ENCODE peak calls at places on chromosomes 2 and 18, in five cellular contexts. S, I, R, M and E are unnamed samples. For H3K9me3, the result is how much of the 10 kb centered on the place peaks cover.

GRCh38 chr2:150495993-150496627 is 8.6 kb upstream of the RND3 start:
- DNase-seq in S (peak), I (peak), R (no peak), M (no peak), E (no peak)

GRCh38 chr2:118856330-118856977 is 9.0 kb upstream of the EN1 start:
- DNase-seq in S (no peak), I (no peak), R (no peak), M (no peak), E (no peak)

GRCh38 chr18:23131693-23132319 is 3.5 kb upstream of the CABLES1 start:
- DNase-seq in S (peak), I (peak), R (no peak), M (no peak), E (peak)

GRCh38 chr2:231925303-231926179 is 655 bp downstream of the NPPC start:
- DNase-seq in S (peak), I (peak), R (peak), M (no peak), E (peak)

GRCh38 chr2:24238158-24238557 is 63.3 kb downstream of the FAM228A start:
- DNase-seq in S (peak), I (no peak), R (no peak), M (no peak), E (no peak)

GRCh38 chr2:163681765-163682164 is 54.0 kb downstream of the FIGN start:
- DNase-seq in S (peak), I (peak), R (no peak), M (no peak), E (no peak)

GRCh38 chr2:43178602-43179542 is 47.5 kb downstream of the ZFP36L2 start:
- DNase-seq in S (peak), I (peak), R (peak), M (no peak), E (no peak)

GRCh38 chr18:267380-267687 is 513 bp downstream of the THOC1 start:
- DNase-seq in S (no peak), I (no peak), R (no peak), M (no peak), E (no peak)

GRCh38 chr2:183070942-183071844 is 7.4 kb upstream of the DUSP19 start:
- DNase-seq in S (peak), I (peak), R (no peak), M (no peak), E (no peak)

GRCh38 chr2:119469661-119470297 is 38.1 kb downstream of the TMEM37 start:
- DNase-seq in S (no peak), I (no peak), R (no peak), M (no peak), E (no peak)

GRCh38 chr2:213232649-213233437 is 51.4 kb upstream of the SPAG16 start:
- DNase-seq in S (no peak), I (no peak), R (no peak), M (no peak), E (no peak)

GRCh38 chr18:22113144-22113813 is 56.1 kb upstream of the GATA6 start:
- DNase-seq in S (no peak), I (no peak), R (peak), M (no peak), E (no peak)

GRCh38 chr18:77059294-77059916 is 73.2 kb downstream of the MBP start:
- DNase-seq in S (peak), I (peak), R (no peak), M (no peak), E (no peak)

GRCh38 chr2:223585691-223586090 is 16.5 kb downstream of the SCG2 start:
- DNase-seq in S (no peak), I (peak), R (no peak), M (no peak), E (no peak)

GRCh38 chr18:30597202-30597601 is 445.3 kb downstream of the DSC3 start:
- DNase-seq in S (no peak), I (no peak), R (no peak), M (no peak), E (no peak)

GRCh38 chr2:49827366-49827765 is 673.1 kb upstream of the FSHR start:
- DNase-seq in S (no peak), I (no peak), R (no peak), M (no peak), E (no peak)

GRCh38 chr2:207765541-207765940 is 4.2 kb downstream of the FZD5 start:
- DNase-seq in S (no peak), I (no peak), R (no peak), M (no peak), E (no peak)

GRCh38 chr2:157990173-157990572 is 111.5 kb upstream of the UPP2 start:
- DNase-seq in S (no peak), I (no peak), R (no peak), M (no peak), E (no peak)

GRCh38 chr2:98698896-98699295 is 32.0 kb downstream of the MGAT4A start:
- DNase-seq in S (no peak), I (no peak), R (no peak), M (no peak), E (no peak)

GRCh38 chr18:3055861-3056260 is 42.9 kb upstream of the LPIN2 start:
- DNase-seq in S (no peak), I (no peak), R (no peak), M (no peak), E (no peak)

GRCh38 chr2:238299803-238300202 is 11.4 kb upstream of the PER2 start:
- DNase-seq in S (no peak), I (no peak), R (no peak), M (no peak), E (no peak)

GRCh38 chr2:99101697-99102096 is 39.8 kb upstream of the C2orf15 start:
- DNase-seq in S (no peak), I (peak), R (no peak), M (no peak), E (no peak)

GRCh38 chr2:232085179-232085578 is 123.7 kb downstream of the DIS3L2 start:
- DNase-seq in S (no peak), I (no peak), R (no peak), M (no peak), E (no peak)

GRCh38 chr2:3256655-3257054 is 121.0 kb downstream of the EIPR1 start:
- DNase-seq in S (no peak), I (no peak), R (no peak), M (no peak), E (no peak)

GRCh38 chr18:78926243-78926615 is 53.4 kb upstream of the SALL3 start:
- DNase-seq in S (no peak), I (no peak), R (no peak), M (no peak), E (no peak)
- H3K9me3 ChIP-seq in S (under half), I (under half), R (under half), M (under half), E (under half)

GRCh38 chr2:63300835-63301234 is 250.2 kb downstream of the OTX1 start:
- DNase-seq in S (no peak), I (no peak), R (no peak), M (no peak), E (no peak)
- H3K9me3 ChIP-seq in S (under half), I (under half), R (under half), M (under half), E (under half)

GRCh38 chr2:16059393-16060016 is 119.2 kb downstream of the MYCN start:
- DNase-seq in S (no peak), I (no peak), R (no peak), M (no peak), E (no peak)

GRCh38 chr2:16058747-16059358 is 118.5 kb downstream of the MYCN start:
- DNase-seq in S (no peak), I (no peak), R (no peak), M (no peak), E (no peak)

GRCh38 chr2:16061406-16062217 is 121.3 kb downstream of the MYCN start:
- DNase-seq in S (no peak), I (no peak), R (no peak), M (no peak), E (no peak)

GRCh38 chr2:16060936-16061338 is 120.6 kb downstream of the MYCN start:
- DNase-seq in S (no peak), I (no peak), R (no peak), M (no peak), E (no peak)

GRCh38 chr2:16060125-16060935 is 120.0 kb downstream of the MYCN start:
- DNase-seq in S (no peak), I (no peak), R (no peak), M (no peak), E (no peak)
- H3K9me3 ChIP-seq in S (under half), I (under half), R (under half), M (under half), E (under half)

GRCh38 chr18:80026363-80026762 is 7.9 kb upstream of the RBFA start:
- DNase-seq in S (no peak), I (no peak), R (no peak), M (no peak), E (no peak)

GRCh38 chr18:80023173-80023572 is 11.1 kb upstream of the RBFA start:
- DNase-seq in S (no peak), I (no peak), R (no peak), M (no peak), E (no peak)

GRCh38 chr18:80022613-80023012 is 11.6 kb upstream of the RBFA start:
- DNase-seq in S (peak), I (peak), R (no peak), M (no peak), E (no peak)
- H3K9me3 ChIP-seq in S (under half), I (under half), R (under half), M (under half), E (under half)

GRCh38 chr2:8558096-8558495 is 123.8 kb upstream of the ID2 start:
- DNase-seq in S (no peak), I (no peak), R (no peak), M (no peak), E (no peak)

GRCh38 chr2:8552264-8552913 is 129.5 kb upstream of the ID2 start:
- DNase-seq in S (no peak), I (no peak), R (no peak), M (no peak), E (no peak)

GRCh38 chr2:8554296-8554806 is 127.5 kb upstream of the ID2 start:
- DNase-seq in S (no peak), I (no peak), R (no peak), M (no peak), E (no peak)

GRCh38 chr2:8553643-8554042 is 128.2 kb upstream of the ID2 start:
- DNase-seq in S (no peak), I (no peak), R (no peak), M (no peak), E (no peak)

GRCh38 chr2:8555543-8555942 is 126.3 kb upstream of the ID2 start:
- DNase-seq in S (no peak), I (no peak), R (no peak), M (no peak), E (no peak)
- H3K9me3 ChIP-seq in S (under half), I (under half), R (under half), M (under half), E (under half)

GRCh38 chr2:89820248-89820647 is 1128.8 kb downstream of the RPIA start:
- DNase-seq in S (no peak), I (no peak), R (no peak), M (no peak), E (no peak)

GRCh38 chr2:89823556-89823955 is 1132.1 kb downstream of the RPIA start:
- DNase-seq in S (no peak), I (no peak), R (no peak), M (no peak), E (no peak)

GRCh38 chr2:89819809-89820208 is 1128.3 kb downstream of the RPIA start:
- DNase-seq in S (no peak), I (no peak), R (no peak), M (no peak), E (no peak)

GRCh38 chr2:89821455-89821945 is 1130.0 kb downstream of the RPIA start:
- DNase-seq in S (no peak), I (no peak), R (no peak), M (no peak), E (no peak)

DNA sequence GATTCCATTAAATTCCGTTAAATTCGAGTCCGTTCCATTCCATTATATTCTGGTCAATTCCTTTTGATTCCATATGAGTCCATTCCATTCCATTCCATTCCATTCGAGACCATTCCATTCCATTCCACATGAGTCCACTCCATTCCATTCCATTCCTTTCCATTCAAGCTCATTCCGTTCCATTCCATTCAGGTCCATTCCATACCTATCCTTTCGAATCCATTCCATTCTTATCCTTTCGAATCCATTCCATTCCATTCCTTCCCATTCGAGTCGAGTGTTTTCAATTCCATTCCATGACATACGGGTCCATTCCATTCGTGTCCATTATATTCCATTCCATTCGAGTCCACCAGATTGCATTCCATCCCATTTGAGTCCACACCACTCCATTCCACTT is 1127.4 kb downstream of the RPIA start:
- DNase-seq in S (no peak), I (no peak), R (no peak), M (no peak), E (no peak)
- H3K9me3 ChIP-seq in S (under half), I (under half), R (under half), M (under half), E (under half)

GRCh38 chr2:27591745-27592144 is 8.9 kb downstream of the ZNF512 start:
- DNase-seq in S (no peak), I (no peak), R (no peak), M (no peak), E (no peak)
- H3K9me3 ChIP-seq in S (under half), I (under half), R (under half), M (under half), E (under half)

DNA sequence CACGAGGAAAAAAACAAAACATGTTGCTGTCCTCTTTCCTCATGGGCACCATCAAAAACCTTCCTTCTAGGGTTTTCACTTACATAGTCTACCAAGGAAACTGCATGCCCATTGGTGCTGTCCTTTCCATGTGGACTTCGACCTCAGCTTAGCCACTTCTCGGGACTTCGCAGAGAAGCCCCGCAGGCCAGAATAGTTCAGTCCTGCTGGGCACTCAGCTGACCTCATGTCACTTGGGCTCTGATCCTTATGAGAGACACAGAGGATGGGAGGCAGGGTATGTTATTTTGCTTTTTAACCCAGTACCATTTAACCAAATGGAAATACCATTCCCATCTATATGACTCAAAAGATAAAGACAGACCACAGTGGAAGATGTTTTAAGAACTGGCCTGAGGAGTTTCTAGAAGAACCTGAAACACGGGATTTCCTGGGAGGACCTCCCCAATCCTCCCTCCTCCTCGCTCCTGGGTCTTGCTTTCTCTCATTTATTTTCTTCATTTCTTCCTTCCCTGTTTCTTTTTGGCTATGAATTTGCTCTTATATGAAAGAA is 28.4 kb downstream of the AAK1 start:
- DNase-seq in S (no peak), I (no peak), R (no peak), M (no peak), E (no peak)
- H3K9me3 ChIP-seq in S (under half), I (under half), R (under half), M (under half), E (under half)

DNA sequence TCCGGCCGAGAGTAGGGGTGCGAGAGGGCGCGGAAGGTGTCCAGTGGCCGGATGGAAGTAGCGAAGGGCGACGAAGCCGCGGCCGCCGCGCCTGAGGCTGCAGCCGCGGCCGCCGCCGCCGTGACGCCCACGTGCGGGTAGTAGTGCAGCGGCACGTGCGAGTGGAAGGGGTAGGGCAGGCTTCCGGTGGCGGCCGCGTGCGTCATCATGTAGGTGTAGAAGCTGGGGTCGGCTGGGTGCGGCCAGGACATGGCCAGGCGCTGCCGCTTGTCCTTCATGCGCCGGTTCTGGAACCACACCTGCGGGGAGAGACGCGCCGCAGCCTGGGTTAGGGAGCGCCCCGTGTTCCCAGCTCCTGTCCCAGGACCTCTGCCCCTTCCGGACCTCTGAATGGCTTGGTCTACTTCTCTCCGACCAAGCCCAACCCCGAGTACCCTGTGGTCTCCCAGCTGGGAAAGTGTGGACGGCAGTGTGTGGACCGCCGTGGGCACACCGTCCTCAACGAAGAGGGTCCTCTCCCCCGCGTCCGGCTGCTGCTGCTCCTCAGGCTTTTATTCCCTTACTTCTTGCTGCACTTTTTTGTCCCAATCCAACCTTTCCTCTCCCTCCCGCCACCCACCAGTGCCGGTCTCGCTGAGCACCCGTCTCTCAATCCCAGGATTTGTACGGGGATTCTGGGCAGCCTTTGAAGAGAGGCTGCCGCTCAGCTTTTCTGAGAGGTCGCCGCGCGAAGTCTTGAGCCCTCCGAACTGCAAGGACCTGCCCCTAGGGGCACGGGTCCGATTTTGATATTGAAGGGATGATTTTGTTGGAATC is 3.0 kb downstream of the EVX2 start:
- DNase-seq in S (no peak), I (no peak), R (no peak), M (no peak), E (no peak)
- H3K9me3 ChIP-seq in S (under half), I (under half), R (under half), M (under half), E (under half)